ENCODE peak calls at places on chromosomes 7 and 10, in seven cellular contexts. One of them, this sample, is unnamed.
A peak's percentile ranks its signal among the peaks of the same experiment; 100 is the strongest.

GRCh38 chr7:35860664-35861063 is 59.8 kb downstream of the SEPTIN7 start:
- DNase-seq in uterus: no peak
- DNase-seq in HepG2: no peak
- DNase-seq in HFF-Myc: no peak
- DNase-seq in PC-3: no peak
- DNase-seq in GM10248: no peak
- DNase-seq in dorsolateral prefrontal cortex: no peak
- DNase-seq in this sample: no peak

GRCh38 chr10:4081691-4082111 is 296.7 kb upstream of the KLF6 start:
- DNase-seq in PC-3: no peak
- DNase-seq in GM10248: no peak
- DNase-seq in dorsolateral prefrontal cortex: no peak
- DNase-seq in uterus: peak; percentile 69
- DNase-seq in HepG2: no peak
- DNase-seq in HFF-Myc: no peak
- DNase-seq in this sample: peak; percentile 17

GRCh38 chr10:31359979-31360378 is 41.0 kb downstream of the ZEB1 start:
- DNase-seq in HepG2: peak; percentile 66
- DNase-seq in uterus: no peak
- DNase-seq in PC-3: peak; percentile 45
- DNase-seq in HFF-Myc: no peak
- DNase-seq in dorsolateral prefrontal cortex: no peak
- DNase-seq in GM10248: no peak
- DNase-seq in this sample: no peak

GRCh38 chr7:76108540-76109233 is 60.8 kb downstream of the MDH2 start:
- DNase-seq in uterus: no peak
- DNase-seq in GM10248: no peak
- DNase-seq in HepG2: peak; percentile 80
- DNase-seq in HFF-Myc: no peak
- DNase-seq in dorsolateral prefrontal cortex: no peak
- DNase-seq in PC-3: peak; percentile 90
- DNase-seq in this sample: no peak

GRCh38 chr7:3000566-3000965 is 43.1 kb downstream of the CARD11 start:
- DNase-seq in HFF-Myc: no peak
- DNase-seq in HepG2: no peak
- DNase-seq in PC-3: no peak
- DNase-seq in uterus: no peak
- DNase-seq in dorsolateral prefrontal cortex: no peak
- DNase-seq in GM10248: no peak
- DNase-seq in this sample: no peak

GRCh38 chr10:69482125-69482524 is 30.9 kb downstream of the TSPAN15 start:
- DNase-seq in HepG2: no peak
- DNase-seq in dorsolateral prefrontal cortex: no peak
- DNase-seq in GM10248: no peak
- DNase-seq in uterus: no peak
- DNase-seq in PC-3: no peak
- DNase-seq in HFF-Myc: no peak
- DNase-seq in this sample: no peak

GRCh38 chr10:101495324-101495925 is 92.6 kb downstream of the POLL start:
- DNase-seq in PC-3: peak; percentile 30
- DNase-seq in HepG2: peak; percentile 36
- DNase-seq in uterus: no peak
- DNase-seq in dorsolateral prefrontal cortex: no peak
- DNase-seq in GM10248: no peak
- DNase-seq in HFF-Myc: peak; percentile 19
- DNase-seq in this sample: no peak

GRCh38 chr7:43405948-43406347 is 177.0 kb upstream of the STK17A start:
- DNase-seq in uterus: no peak
- DNase-seq in dorsolateral prefrontal cortex: no peak
- DNase-seq in HepG2: no peak
- DNase-seq in HFF-Myc: no peak
- DNase-seq in PC-3: no peak
- DNase-seq in GM10248: no peak
- DNase-seq in this sample: no peak

GRCh38 chr10:14405076-14406065 is 74.6 kb upstream of the FRMD4A start:
- DNase-seq in GM10248: no peak
- DNase-seq in dorsolateral prefrontal cortex: no peak
- DNase-seq in uterus: no peak
- DNase-seq in HFF-Myc: no peak
- DNase-seq in HepG2: no peak
- DNase-seq in PC-3: no peak
- DNase-seq in this sample: peak; percentile 98

GRCh38 chr10:92822964-92823363 is 25.4 kb upstream of the EXOC6 start:
- DNase-seq in HepG2: no peak
- DNase-seq in uterus: no peak
- DNase-seq in PC-3: peak; percentile 51
- DNase-seq in dorsolateral prefrontal cortex: no peak
- DNase-seq in GM10248: no peak
- DNase-seq in HFF-Myc: no peak
- DNase-seq in this sample: no peak

GRCh38 chr7:157684157-157684595 is 347.4 kb downstream of the DNAJB6 start:
- DNase-seq in HFF-Myc: no peak
- DNase-seq in GM10248: no peak
- DNase-seq in dorsolateral prefrontal cortex: no peak
- DNase-seq in PC-3: no peak
- DNase-seq in HepG2: no peak
- DNase-seq in uterus: no peak
- DNase-seq in this sample: no peak

GRCh38 chr10:116159197-116159596 is 113.8 kb downstream of the GFRA1 start:
- DNase-seq in HFF-Myc: no peak
- DNase-seq in HepG2: no peak
- DNase-seq in uterus: no peak
- DNase-seq in GM10248: no peak
- DNase-seq in PC-3: no peak
- DNase-seq in dorsolateral prefrontal cortex: no peak
- DNase-seq in this sample: no peak

GRCh38 chr7:149497467-149498261 is at the start of gene ZNF746:
- DNase-seq in GM10248: peak; percentile 96
- DNase-seq in HFF-Myc: peak; percentile 36
- DNase-seq in dorsolateral prefrontal cortex: peak; percentile 74
- DNase-seq in PC-3: peak; percentile 79
- DNase-seq in HepG2: peak; percentile 67
- DNase-seq in uterus: peak; percentile 66
- DNase-seq in this sample: peak; percentile 34

GRCh38 chr7:142434666-142435174 is 176.9 kb upstream of the PRSS58 start:
- DNase-seq in dorsolateral prefrontal cortex: no peak
- DNase-seq in PC-3: no peak
- DNase-seq in uterus: no peak
- DNase-seq in HepG2: no peak
- DNase-seq in GM10248: peak; percentile 27
- DNase-seq in HFF-Myc: no peak
- DNase-seq in this sample: no peak

GRCh38 chr10:48289652-48290238 is 15.2 kb upstream of the FRMPD2 start:
- DNase-seq in HFF-Myc: no peak
- DNase-seq in HepG2: peak; percentile 54
- DNase-seq in GM10248: peak; percentile 62
- DNase-seq in dorsolateral prefrontal cortex: peak; percentile 64
- DNase-seq in uterus: no peak
- DNase-seq in PC-3: peak; percentile 57
- DNase-seq in this sample: no peak

GRCh38 chr10:43440782-43441134 is 3.8 kb downstream of the ZNF487 start:
- DNase-seq in uterus: no peak
- DNase-seq in HFF-Myc: no peak
- DNase-seq in HepG2: no peak
- DNase-seq in GM10248: no peak
- DNase-seq in PC-3: no peak
- DNase-seq in dorsolateral prefrontal cortex: no peak
- DNase-seq in this sample: no peak

GRCh38 chr10:85608706-85609105 is 757.9 kb downstream of the GRID1 start:
- DNase-seq in GM10248: no peak
- DNase-seq in uterus: no peak
- DNase-seq in HFF-Myc: no peak
- DNase-seq in HepG2: no peak
- DNase-seq in PC-3: no peak
- DNase-seq in dorsolateral prefrontal cortex: no peak
- DNase-seq in this sample: no peak

GRCh38 chr10:95467162-95467599 is 94.0 kb downstream of the SORBS1 start:
- DNase-seq in PC-3: no peak
- DNase-seq in dorsolateral prefrontal cortex: no peak
- DNase-seq in uterus: peak; percentile 78
- DNase-seq in HepG2: peak; percentile 83
- DNase-seq in GM10248: no peak
- DNase-seq in HFF-Myc: no peak
- DNase-seq in this sample: no peak

DNA sequence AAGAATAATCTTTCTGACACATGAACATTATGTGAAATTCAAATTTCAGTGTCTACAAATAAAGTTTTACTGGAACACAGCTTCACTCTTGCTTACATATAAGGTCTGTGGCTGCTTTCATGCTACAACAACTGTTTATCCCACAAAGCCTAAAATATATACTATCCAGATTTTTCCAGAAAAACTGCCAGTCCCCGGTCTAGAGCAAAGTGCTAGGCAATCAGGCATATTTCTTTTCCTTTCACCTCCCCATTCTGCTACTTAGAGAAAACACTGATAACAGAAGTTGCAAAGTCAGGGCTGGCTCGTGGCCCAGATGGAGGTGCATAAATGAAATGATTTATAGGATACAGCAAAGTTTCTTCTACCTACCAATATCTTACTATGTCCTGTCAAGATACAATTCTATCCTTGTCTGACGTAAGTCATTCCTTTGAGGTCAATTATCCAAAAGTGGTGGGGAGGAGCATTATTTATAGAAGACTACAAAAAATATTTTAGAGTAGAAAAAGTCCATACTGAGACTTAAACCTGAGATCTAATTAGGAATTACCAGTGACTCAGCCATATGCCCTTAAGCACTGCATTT is 384.1 kb downstream of the NXPH1 start:
- DNase-seq in GM10248: no peak
- DNase-seq in dorsolateral prefrontal cortex: no peak
- DNase-seq in HFF-Myc: no peak
- DNase-seq in uterus: no peak
- DNase-seq in PC-3: no peak
- DNase-seq in HepG2: no peak
- DNase-seq in this sample: peak; percentile 38
- TF ChIP-seq CTCF in GM10248: no peak
- TF ChIP-seq CTCF in dorsolateral prefrontal cortex: no peak
- TF ChIP-seq CTCF in HFF-Myc: no peak
- TF ChIP-seq CTCF in uterus: no peak
- TF ChIP-seq CTCF in PC-3: no peak
- TF ChIP-seq CTCF in HepG2: no peak
- TF ChIP-seq CTCF in this sample: no peak

DNA sequence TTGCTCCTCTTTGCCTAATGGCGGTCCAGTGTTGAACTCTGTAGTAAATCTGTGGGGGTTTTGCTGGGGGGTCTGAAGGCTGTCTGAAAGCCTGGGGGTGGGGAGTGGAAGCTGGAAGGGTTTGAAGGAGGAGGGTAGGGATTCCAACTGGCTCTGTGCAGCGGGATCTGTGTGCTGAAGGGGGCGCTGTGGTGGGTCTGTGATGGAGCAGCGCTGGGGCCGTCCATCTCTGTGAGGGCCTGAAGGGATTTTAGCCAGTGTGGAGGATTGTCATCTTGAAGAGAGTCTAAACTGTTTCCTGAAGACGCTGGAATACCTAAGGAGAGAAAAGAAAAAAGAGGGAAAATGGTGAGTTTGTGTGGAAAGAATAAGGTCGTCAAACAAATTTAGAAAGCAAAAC is 129.2 kb downstream of the STRA8 start:
- DNase-seq in GM10248: no peak
- DNase-seq in PC-3: no peak
- DNase-seq in HFF-Myc: no peak
- DNase-seq in dorsolateral prefrontal cortex: no peak
- DNase-seq in HepG2: no peak
- DNase-seq in uterus: no peak
- DNase-seq in this sample: no peak
- TF ChIP-seq CTCF in GM10248: no peak
- TF ChIP-seq CTCF in PC-3: peak; percentile 23
- TF ChIP-seq CTCF in HFF-Myc: no peak
- TF ChIP-seq CTCF in dorsolateral prefrontal cortex: no peak
- TF ChIP-seq CTCF in HepG2: no peak
- TF ChIP-seq CTCF in uterus: no peak
- TF ChIP-seq CTCF in this sample: peak; percentile 24

DNA sequence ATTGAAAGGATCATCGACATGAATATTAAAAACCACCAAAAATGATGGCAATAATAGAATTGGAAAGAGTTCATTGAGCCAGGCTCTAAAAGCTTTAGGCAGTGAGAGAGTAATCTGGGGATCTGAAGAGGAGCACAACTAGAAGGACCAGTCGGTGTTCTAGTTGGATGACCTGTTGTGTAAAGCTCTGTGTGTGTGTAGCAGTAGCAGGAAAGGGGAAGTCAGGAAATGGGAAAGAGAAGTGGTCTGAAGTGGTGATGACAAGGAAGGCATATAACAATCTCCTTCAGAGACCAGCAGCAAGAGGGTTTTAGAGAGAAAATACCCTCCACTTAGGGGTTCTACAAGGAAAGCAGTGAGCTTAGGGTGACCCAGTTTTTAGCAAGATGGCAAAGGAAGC is 539.2 kb downstream of the HTR7 start:
- DNase-seq in uterus: no peak
- DNase-seq in GM10248: no peak
- DNase-seq in HepG2: no peak
- DNase-seq in dorsolateral prefrontal cortex: no peak
- DNase-seq in HFF-Myc: no peak
- DNase-seq in PC-3: peak; percentile 33
- DNase-seq in this sample: no peak
- TF ChIP-seq CTCF in uterus: no peak
- TF ChIP-seq CTCF in GM10248: no peak
- TF ChIP-seq CTCF in HepG2: no peak
- TF ChIP-seq CTCF in dorsolateral prefrontal cortex: no peak
- TF ChIP-seq CTCF in HFF-Myc: no peak
- TF ChIP-seq CTCF in PC-3: no peak
- TF ChIP-seq CTCF in this sample: no peak

GRCh38 chr10:94230134-94230785 is 132.5 kb downstream of the NOC3L start:
- DNase-seq in HepG2: no peak
- DNase-seq in PC-3: no peak
- DNase-seq in HFF-Myc: no peak
- DNase-seq in uterus: no peak
- DNase-seq in GM10248: no peak
- DNase-seq in dorsolateral prefrontal cortex: no peak
- DNase-seq in this sample: no peak

GRCh38 chr10:94224656-94225055 is 138.1 kb downstream of the NOC3L start:
- DNase-seq in PC-3: peak; percentile 70
- DNase-seq in GM10248: no peak
- DNase-seq in dorsolateral prefrontal cortex: no peak
- DNase-seq in uterus: no peak
- DNase-seq in HepG2: no peak
- DNase-seq in HFF-Myc: no peak
- DNase-seq in this sample: no peak

GRCh38 chr10:94223702-94224370 is 138.9 kb downstream of the NOC3L start:
- DNase-seq in uterus: no peak
- DNase-seq in HepG2: no peak
- DNase-seq in GM10248: no peak
- DNase-seq in HFF-Myc: no peak
- DNase-seq in dorsolateral prefrontal cortex: no peak
- DNase-seq in PC-3: no peak
- DNase-seq in this sample: no peak

GRCh38 chr10:94220717-94221116 is 142.0 kb downstream of the NOC3L start:
- DNase-seq in HepG2: no peak
- DNase-seq in dorsolateral prefrontal cortex: no peak
- DNase-seq in GM10248: no peak
- DNase-seq in PC-3: no peak
- DNase-seq in HFF-Myc: no peak
- DNase-seq in uterus: no peak
- DNase-seq in this sample: no peak

DNA sequence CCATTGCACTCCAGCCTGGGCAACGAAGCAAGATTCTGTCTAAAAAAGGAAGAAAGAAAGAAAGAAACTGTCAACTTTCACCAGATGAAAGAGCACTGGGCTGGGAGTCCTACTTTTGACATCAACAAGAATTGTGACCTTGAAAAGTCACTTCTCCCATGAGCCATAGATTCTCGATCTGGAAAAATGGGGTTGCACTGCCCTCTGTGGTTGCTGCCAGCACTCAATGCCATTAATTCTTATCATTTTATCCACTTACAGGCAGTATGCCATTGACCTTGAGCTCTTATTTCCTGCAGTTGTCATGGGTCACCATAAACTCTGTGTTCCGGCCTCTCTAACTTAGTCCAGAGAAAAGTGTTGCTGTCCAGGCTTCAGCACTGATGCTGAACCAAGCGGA is 137.2 kb downstream of the NOC3L start:
- DNase-seq in HepG2: no peak
- DNase-seq in HFF-Myc: no peak
- DNase-seq in GM10248: no peak
- DNase-seq in PC-3: peak; percentile 3
- DNase-seq in uterus: no peak
- DNase-seq in dorsolateral prefrontal cortex: no peak
- DNase-seq in this sample: no peak
- TF ChIP-seq CTCF in HepG2: peak; percentile 9
- TF ChIP-seq CTCF in HFF-Myc: peak; percentile 20
- TF ChIP-seq CTCF in GM10248: no peak
- TF ChIP-seq CTCF in PC-3: peak; percentile 43
- TF ChIP-seq CTCF in uterus: peak; percentile 12
- TF ChIP-seq CTCF in dorsolateral prefrontal cortex: no peak
- TF ChIP-seq CTCF in this sample: peak; percentile 24

This sample was measured in retinal pigment epithelial cell.